ENCODE peak calls at places on chromosomes 12 and 14, in five cellular contexts. One of them, this sample, is unnamed.

GRCh38 chr12:128844031-128844635 is 9.1 kb upstream of the GLT1D1 start:
- DNase-seq in NB4: peak; percentile 78
- DNase-seq in CD8-positive, alpha-beta T cell: no peak
- DNase-seq in spleen: peak; percentile 86
- DNase-seq in tibial artery: no peak
- DNase-seq in this sample: no peak

GRCh38 chr12:46373303-46374182 is 970 bp upstream of the SLC38A2 start:
- DNase-seq in NB4: peak; percentile 69
- DNase-seq in CD8-positive, alpha-beta T cell: peak; percentile 57
- DNase-seq in spleen: peak; percentile 91
- DNase-seq in tibial artery: peak; percentile 62
- DNase-seq in this sample: no peak

GRCh38 chr14:94717808-94718207 is 52.1 kb downstream of the GSC start:
- DNase-seq in NB4: no peak
- DNase-seq in CD8-positive, alpha-beta T cell: no peak
- DNase-seq in spleen: no peak
- DNase-seq in tibial artery: no peak
- DNase-seq in this sample: no peak

GRCh38 chr12:113837059-113837458 is 129.1 kb downstream of the RBM19 start:
- DNase-seq in NB4: no peak
- DNase-seq in CD8-positive, alpha-beta T cell: no peak
- DNase-seq in spleen: no peak
- DNase-seq in tibial artery: no peak
- DNase-seq in this sample: no peak

GRCh38 chr14:104805326-104805678 is 4.4 kb downstream of the ZBTB42 start:
- DNase-seq in NB4: peak; percentile 91
- DNase-seq in CD8-positive, alpha-beta T cell: no peak
- DNase-seq in spleen: no peak
- DNase-seq in tibial artery: no peak
- DNase-seq in this sample: no peak

GRCh38 chr14:59816931-59817330 is 53.6 kb downstream of the RTN1 start:
- DNase-seq in NB4: no peak
- DNase-seq in CD8-positive, alpha-beta T cell: no peak
- DNase-seq in spleen: no peak
- DNase-seq in tibial artery: no peak
- DNase-seq in this sample: no peak

GRCh38 chr12:98182791-98183190 is 332.6 kb upstream of the TMPO start:
- DNase-seq in NB4: no peak
- DNase-seq in CD8-positive, alpha-beta T cell: no peak
- DNase-seq in spleen: no peak
- DNase-seq in tibial artery: no peak
- DNase-seq in this sample: no peak

GRCh38 chr12:20125259-20125919 is 242.9 kb upstream of the PDE3A start:
- DNase-seq in NB4: no peak
- DNase-seq in CD8-positive, alpha-beta T cell: no peak
- DNase-seq in spleen: no peak
- DNase-seq in tibial artery: no peak
- DNase-seq in this sample: no peak

GRCh38 chr12:96774501-96775256 is 132.4 kb upstream of the NEDD1 start:
- DNase-seq in NB4: no peak
- DNase-seq in CD8-positive, alpha-beta T cell: no peak
- DNase-seq in spleen: no peak
- DNase-seq in tibial artery: no peak
- DNase-seq in this sample: no peak

GRCh38 chr14:61076531-61076930 is 95.5 kb downstream of the SLC38A6 start:
- DNase-seq in NB4: no peak
- DNase-seq in CD8-positive, alpha-beta T cell: no peak
- DNase-seq in spleen: no peak
- DNase-seq in tibial artery: no peak
- DNase-seq in this sample: no peak

GRCh38 chr12:30877110-30877875 is 49.3 kb upstream of the TSPAN11 start:
- DNase-seq in NB4: no peak
- DNase-seq in CD8-positive, alpha-beta T cell: no peak
- DNase-seq in spleen: no peak
- DNase-seq in tibial artery: no peak
- DNase-seq in this sample: no peak

GRCh38 chr12:41956353-41956752 is 188.3 kb downstream of the GXYLT1 start:
- DNase-seq in NB4: no peak
- DNase-seq in CD8-positive, alpha-beta T cell: no peak
- DNase-seq in spleen: no peak
- DNase-seq in tibial artery: no peak
- DNase-seq in this sample: no peak

GRCh38 chr12:85955127-85955526 is 81.0 kb downstream of the NTS start:
- DNase-seq in NB4: no peak
- DNase-seq in CD8-positive, alpha-beta T cell: no peak
- DNase-seq in spleen: no peak
- DNase-seq in tibial artery: no peak
- DNase-seq in this sample: no peak

GRCh38 chr12:114391088-114391487 is 14.9 kb downstream of the TBX5 start:
- DNase-seq in NB4: no peak
- DNase-seq in CD8-positive, alpha-beta T cell: no peak
- DNase-seq in spleen: no peak
- DNase-seq in tibial artery: no peak
- DNase-seq in this sample: no peak

GRCh38 chr14:64645220-64645891 is 58.9 kb upstream of the PLEKHG3 start:
- DNase-seq in NB4: no peak
- DNase-seq in CD8-positive, alpha-beta T cell: no peak
- DNase-seq in spleen: no peak
- DNase-seq in tibial artery: no peak
- DNase-seq in this sample: no peak

GRCh38 chr12:1936406-1937320 is 18.2 kb upstream of the CACNA2D4 start:
- DNase-seq in NB4: no peak
- DNase-seq in CD8-positive, alpha-beta T cell: no peak
- DNase-seq in spleen: peak; percentile 66
- DNase-seq in tibial artery: peak; percentile 63
- DNase-seq in this sample: no peak

GRCh38 chr14:89303452-89304435 is 113.3 kb downstream of the FOXN3 start:
- DNase-seq in NB4: peak; percentile 88
- DNase-seq in CD8-positive, alpha-beta T cell: peak; percentile 13
- DNase-seq in spleen: peak; percentile 79
- DNase-seq in tibial artery: peak; percentile 76
- DNase-seq in this sample: peak; percentile 90

GRCh38 chr14:32711103-32711680 is 227.5 kb upstream of the NPAS3 start:
- DNase-seq in NB4: peak; percentile 37
- DNase-seq in CD8-positive, alpha-beta T cell: no peak
- DNase-seq in spleen: no peak
- DNase-seq in tibial artery: no peak
- DNase-seq in this sample: peak; percentile 18

GRCh38 chr14:102760485-102761193 is 16.6 kb upstream of the TRAF3 start:
- DNase-seq in NB4: no peak
- DNase-seq in CD8-positive, alpha-beta T cell: no peak
- DNase-seq in spleen: no peak
- DNase-seq in tibial artery: no peak
- DNase-seq in this sample: no peak

GRCh38 chr12:57571926-57572762 is 18.8 kb upstream of the PIP4K2C start:
- DNase-seq in NB4: no peak
- DNase-seq in CD8-positive, alpha-beta T cell: no peak
- DNase-seq in spleen: no peak
- DNase-seq in tibial artery: no peak
- DNase-seq in this sample: no peak

GRCh38 chr12:14193623-14194022 is 171.9 kb upstream of the ATF7IP start:
- DNase-seq in NB4: no peak
- DNase-seq in CD8-positive, alpha-beta T cell: no peak
- DNase-seq in spleen: no peak
- DNase-seq in tibial artery: no peak
- DNase-seq in this sample: no peak

GRCh38 chr14:65927871-65928270 is 515.3 kb downstream of the FUT8 start:
- DNase-seq in NB4: no peak
- DNase-seq in CD8-positive, alpha-beta T cell: peak; percentile 78
- DNase-seq in spleen: peak; percentile 82
- DNase-seq in tibial artery: no peak
- DNase-seq in this sample: no peak

GRCh38 chr14:96167224-96168148 is 37.2 kb upstream of the BDKRB2 start:
- DNase-seq in NB4: no peak
- DNase-seq in CD8-positive, alpha-beta T cell: no peak
- DNase-seq in spleen: peak; percentile 8
- DNase-seq in tibial artery: no peak
- DNase-seq in this sample: no peak

GRCh38 chr12:113232787-113233585 is 11.7 kb downstream of the TPCN1 start:
- DNase-seq in NB4: no peak
- DNase-seq in CD8-positive, alpha-beta T cell: peak; percentile 69
- DNase-seq in spleen: peak; percentile 93
- DNase-seq in tibial artery: peak; percentile 67
- DNase-seq in this sample: peak; percentile 63

GRCh38 chr12:119013023-119013422 is 31.7 kb downstream of the SRRM4 start:
- DNase-seq in NB4: no peak
- DNase-seq in CD8-positive, alpha-beta T cell: no peak
- DNase-seq in spleen: no peak
- DNase-seq in tibial artery: no peak
- DNase-seq in this sample: no peak

GRCh38 chr12:26823391-26823790 is 9.6 kb downstream of the ITPR2 start:
- DNase-seq in NB4: no peak
- DNase-seq in CD8-positive, alpha-beta T cell: no peak
- DNase-seq in spleen: no peak
- DNase-seq in tibial artery: no peak
- DNase-seq in this sample: no peak

GRCh38 chr14:101017209-101017608 is 113.7 kb upstream of the RTL1 start:
- DNase-seq in NB4: no peak
- DNase-seq in CD8-positive, alpha-beta T cell: no peak
- DNase-seq in spleen: no peak
- DNase-seq in tibial artery: no peak
- DNase-seq in this sample: no peak

GRCh38 chr12:64160021-64160717 is 61.9 kb downstream of the KICS2 start:
- DNase-seq in NB4: no peak
- DNase-seq in CD8-positive, alpha-beta T cell: no peak
- DNase-seq in spleen: no peak
- DNase-seq in tibial artery: no peak
- DNase-seq in this sample: no peak
- H3K4me3 ChIP-seq in NB4: no peak overlapping the region
- H3K4me3 ChIP-seq in CD8-positive, alpha-beta T cell: no peak overlapping the region
- H3K4me3 ChIP-seq in spleen: no peak overlapping the region
- H3K4me3 ChIP-seq in tibial artery: no peak overlapping the region
- H3K4me3 ChIP-seq in this sample: no peak overlapping the region

GRCh38 chr12:93938921-93939320 is 209.5 kb upstream of the PLXNC1 start:
- DNase-seq in NB4: no peak
- DNase-seq in CD8-positive, alpha-beta T cell: no peak
- DNase-seq in spleen: no peak
- DNase-seq in tibial artery: no peak
- DNase-seq in this sample: no peak
- TF ChIP-seq CTCF in NB4: no peak
- TF ChIP-seq CTCF in CD8-positive, alpha-beta T cell: no peak
- TF ChIP-seq CTCF in spleen: no peak
- TF ChIP-seq CTCF in tibial artery: no peak
- TF ChIP-seq CTCF in this sample: no peak

DNA sequence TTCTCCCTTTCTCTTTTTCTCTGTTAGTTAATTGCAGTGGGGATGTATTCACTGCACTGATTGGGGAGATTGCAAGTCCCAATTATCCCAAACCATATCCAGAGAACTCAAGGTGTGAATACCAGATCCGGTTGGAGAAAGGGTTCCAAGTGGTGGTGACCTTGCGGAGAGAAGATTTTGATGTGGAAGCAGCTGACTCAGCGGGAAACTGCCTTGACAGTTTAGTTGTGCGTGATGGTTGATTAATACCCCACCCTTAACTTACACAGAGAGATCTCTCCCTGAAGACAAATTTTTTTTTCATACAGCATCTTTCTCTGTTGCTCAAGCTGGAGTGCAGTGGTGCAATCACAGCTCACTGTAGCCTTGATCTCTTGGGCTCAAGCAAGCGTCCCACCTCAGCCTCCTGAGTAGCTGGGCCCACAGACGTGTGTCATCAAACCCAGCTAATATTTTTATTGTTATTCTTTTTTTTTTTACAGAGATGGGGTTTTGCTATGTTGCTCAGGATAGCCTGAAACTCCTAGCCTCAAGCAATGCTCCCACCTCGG is 4.6 kb downstream of the C1S start:
- DNase-seq in NB4: no peak
- DNase-seq in CD8-positive, alpha-beta T cell: no peak
- DNase-seq in spleen: no peak
- DNase-seq in tibial artery: no peak
- DNase-seq in this sample: no peak
- H3K4me3 ChIP-seq in NB4: no peak overlapping the region
- H3K4me3 ChIP-seq in CD8-positive, alpha-beta T cell: no peak overlapping the region
- H3K4me3 ChIP-seq in spleen: no peak overlapping the region
- H3K4me3 ChIP-seq in tibial artery: no peak overlapping the region
- H3K4me3 ChIP-seq in this sample: no peak overlapping the region

GRCh38 chr12:81610955-81611889 is 147.9 kb downstream of the PPFIA2 start:
- DNase-seq in NB4: peak; percentile 27
- DNase-seq in CD8-positive, alpha-beta T cell: no peak
- DNase-seq in spleen: peak; percentile 59
- DNase-seq in tibial artery: no peak
- DNase-seq in this sample: no peak
- TF ChIP-seq CTCF in NB4: peak; percentile 35
- TF ChIP-seq CTCF in CD8-positive, alpha-beta T cell: no peak
- TF ChIP-seq CTCF in spleen: no peak
- TF ChIP-seq CTCF in tibial artery: no peak
- TF ChIP-seq CTCF in this sample: peak; percentile 44